ENCODE peak calls at places on chromosome 5, in five cellular contexts. S is left cardiac atrium; Z is neuronal stem cell; W is RKO; D is CD4-positive, alpha-beta memory T cell. G is an unnamed sample.
A peak's percentile ranks its signal among the peaks of the same experiment; 100 is the strongest.

GRCh38 chr5:170028124-170028523 is 47.8 kb upstream of the INSYN2B start:
- DNase-seq in S (no peak), Z (no peak), W (no peak), D (no peak), G (no peak)

GRCh38 chr5:157652377-157652692 is at the start of gene SOX30:
- DNase-seq in S (no peak), Z (no peak), W (no peak), D (no peak), G (no peak)

GRCh38 chr5:3593771-3594513 is 1.7 kb upstream of the IRX1 start:
- DNase-seq in S (no peak), Z (no peak), W (no peak), D (no peak), G (no peak)

GRCh38 chr5:179762079-179762780 is 29.6 kb downstream of the MAML1 start:
- DNase-seq in S (no peak), Z (no peak), W (no peak), D (peak; percentile 32), G (peak; percentile 48)

GRCh38 chr5:138033275-138033808 is 463 bp upstream of the FAM13B start:
- DNase-seq in S (no peak), Z (no peak), W (peak; percentile 12), D (peak; percentile 21), G (no peak)

GRCh38 chr5:136026636-136027035 is 2.2 kb upstream of the TGFBI start:
- DNase-seq in S (no peak), Z (no peak), W (no peak), D (no peak), G (no peak)

GRCh38 chr5:147234098-147234824 is 565 bp upstream of the STK32A start:
- DNase-seq in S (no peak), Z (no peak), W (no peak), D (no peak), G (no peak)

GRCh38 chr5:2867373-2867933 is 116.0 kb upstream of the IRX2 start:
- DNase-seq in S (no peak), Z (no peak), W (no peak), D (no peak), G (no peak)

GRCh38 chr5:65172486-65173129 is 309.1 kb downstream of the ADAMTS6 start:
- DNase-seq in S (no peak), Z (no peak), W (peak; percentile 51), D (no peak), G (no peak)

GRCh38 chr5:42242829-42243485 is 180.3 kb upstream of the GHR start:
- DNase-seq in S (no peak), Z (no peak), W (no peak), D (no peak), G (no peak)

GRCh38 chr5:176188085-176188484 is 50.1 kb upstream of the SIMC1 start:
- DNase-seq in S (no peak), Z (no peak), W (no peak), D (no peak), G (no peak)

GRCh38 chr5:177489119-177489716 is 8.2 kb downstream of the PDLIM7 start:
- DNase-seq in S (no peak), Z (no peak), W (no peak), D (no peak), G (no peak)

GRCh38 chr5:75089137-75089536 is 36.8 kb upstream of the GCNT4 start:
- DNase-seq in S (no peak), Z (no peak), W (no peak), D (no peak), G (no peak)

GRCh38 chr5:4905674-4906528 is 234.2 kb upstream of the ADAMTS16 start:
- DNase-seq in S (peak; percentile 32), Z (no peak), W (no peak), D (no peak), G (peak; percentile 70)

G was measured in psoas muscle.